ENCODE peak calls at places on chromosomes 13 and 19, in seven cellular contexts. One of them, this sample, is unnamed. For H3K9me3 and H3K36me3, the result is how much of the 10 kb centered on the place peaks cover.

GRCh38 chr19:47798904-47799266 is 5.5 kb downstream of the TPRX1 start:
- DNase-seq in left lung: no peak
- DNase-seq in astrocyte: no peak
- DNase-seq in mucosa of descending colon: no peak
- DNase-seq in thoracic aorta: no peak
- DNase-seq in aorta: no peak
- DNase-seq in GM23248: no peak
- DNase-seq in this sample: no peak

GRCh38 chr13:48400090-48400694 is 12.7 kb downstream of the LPAR6 start:
- DNase-seq in left lung: no peak
- DNase-seq in astrocyte: no peak
- DNase-seq in mucosa of descending colon: no peak
- DNase-seq in thoracic aorta: no peak
- DNase-seq in aorta: no peak
- DNase-seq in GM23248: peak
- DNase-seq in this sample: no peak

GRCh38 chr13:41389580-41389979 is 67.8 kb upstream of the RGCC start:
- DNase-seq in left lung: no peak
- DNase-seq in astrocyte: no peak
- DNase-seq in mucosa of descending colon: no peak
- DNase-seq in thoracic aorta: no peak
- DNase-seq in aorta: no peak
- DNase-seq in GM23248: no peak
- DNase-seq in this sample: no peak

GRCh38 chr19:41792513-41793413 is 3.6 kb upstream of the CEACAM3 start:
- DNase-seq in left lung: peak
- DNase-seq in astrocyte: peak
- DNase-seq in mucosa of descending colon: peak
- DNase-seq in thoracic aorta: no peak
- DNase-seq in aorta: peak
- DNase-seq in GM23248: peak
- DNase-seq in this sample: peak

GRCh38 chr19:9531933-9532332 is 6.5 kb downstream of the ZNF426 start:
- DNase-seq in left lung: no peak
- DNase-seq in astrocyte: no peak
- DNase-seq in mucosa of descending colon: no peak
- DNase-seq in thoracic aorta: no peak
- DNase-seq in aorta: no peak
- DNase-seq in GM23248: peak
- DNase-seq in this sample: peak

GRCh38 chr13:81540777-81541176 is 1199.9 kb upstream of the SPRY2 start:
- DNase-seq in left lung: no peak
- DNase-seq in astrocyte: no peak
- DNase-seq in mucosa of descending colon: no peak
- DNase-seq in thoracic aorta: no peak
- DNase-seq in aorta: no peak
- DNase-seq in GM23248: peak
- DNase-seq in this sample: no peak

GRCh38 chr19:44512326-44513298 is 12.3 kb upstream of the ZNF180 start:
- DNase-seq in left lung: no peak
- DNase-seq in astrocyte: peak
- DNase-seq in mucosa of descending colon: peak
- DNase-seq in thoracic aorta: no peak
- DNase-seq in aorta: no peak
- DNase-seq in GM23248: peak
- DNase-seq in this sample: peak

GRCh38 chr13:75705395-75705794 is 69.3 kb downstream of the LMO7 start:
- DNase-seq in left lung: no peak
- DNase-seq in astrocyte: peak
- DNase-seq in mucosa of descending colon: no peak
- DNase-seq in thoracic aorta: no peak
- DNase-seq in aorta: no peak
- DNase-seq in GM23248: peak
- DNase-seq in this sample: no peak

GRCh38 chr19:12527034-12527836 is 24.0 kb downstream of the ZNF564 start:
- DNase-seq in left lung: no peak
- DNase-seq in astrocyte: peak
- DNase-seq in mucosa of descending colon: no peak
- DNase-seq in thoracic aorta: no peak
- DNase-seq in aorta: no peak
- DNase-seq in GM23248: peak
- DNase-seq in this sample: no peak

GRCh38 chr13:97430296-97430695 is 3.7 kb upstream of the RAP2A start:
- DNase-seq in left lung: no peak
- DNase-seq in astrocyte: no peak
- DNase-seq in mucosa of descending colon: no peak
- DNase-seq in thoracic aorta: no peak
- DNase-seq in aorta: no peak
- DNase-seq in GM23248: no peak
- DNase-seq in this sample: no peak

GRCh38 chr13:98839826-98840769 is 87.6 kb upstream of the SLC15A1 start:
- DNase-seq in left lung: no peak
- DNase-seq in astrocyte: peak
- DNase-seq in mucosa of descending colon: peak
- DNase-seq in thoracic aorta: no peak
- DNase-seq in aorta: peak
- DNase-seq in GM23248: peak
- DNase-seq in this sample: peak
- H3K4me3 ChIP-seq in left lung: no peak
- H3K4me3 ChIP-seq in astrocyte: no peak
- H3K4me3 ChIP-seq in mucosa of descending colon: no peak
- H3K4me3 ChIP-seq in thoracic aorta: no peak
- H3K4me3 ChIP-seq in aorta: no peak
- H3K4me3 ChIP-seq in GM23248: no peak
- H3K4me3 ChIP-seq in this sample: no peak

DNA sequence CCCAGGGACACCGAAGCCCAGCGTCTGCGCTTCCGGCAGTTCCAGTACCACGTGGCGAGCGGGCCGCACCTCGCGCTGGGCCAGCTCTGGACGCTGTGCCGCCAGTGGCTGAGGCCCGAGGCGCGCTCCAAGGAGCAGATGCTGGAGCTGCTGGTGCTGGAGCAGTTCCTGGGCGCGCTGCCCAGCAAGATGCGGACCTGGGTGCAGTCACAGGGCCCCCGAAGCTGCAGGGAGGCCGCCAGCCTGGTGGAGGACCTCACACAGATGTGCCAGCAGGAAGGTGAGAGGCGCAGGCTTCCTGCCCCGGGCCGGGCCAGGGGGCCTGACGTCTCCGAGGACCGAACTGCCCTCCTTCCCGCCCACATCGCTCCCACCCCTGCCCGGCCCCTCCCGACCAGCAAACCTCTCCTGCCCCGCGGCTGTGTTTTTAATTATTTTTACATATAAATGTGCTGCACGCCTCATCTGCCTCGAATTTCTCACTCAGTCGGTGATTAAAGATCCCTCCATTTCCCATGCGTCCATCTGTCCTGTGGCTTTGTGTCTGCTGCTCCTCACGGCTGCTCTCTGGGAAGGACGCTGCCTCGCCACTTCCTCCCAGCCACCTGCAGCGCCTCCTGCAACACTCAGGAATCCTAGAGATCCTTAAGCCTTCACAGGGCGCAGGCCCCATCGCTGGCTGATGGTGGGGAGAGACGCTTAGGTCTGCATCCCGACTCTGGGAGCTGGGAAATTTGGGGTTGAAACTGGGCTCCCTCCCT is 4.3 kb downstream of the ZSCAN1 start:
- DNase-seq in left lung: no peak
- DNase-seq in astrocyte: no peak
- DNase-seq in mucosa of descending colon: no peak
- DNase-seq in thoracic aorta: no peak
- DNase-seq in aorta: no peak
- DNase-seq in GM23248: peak
- DNase-seq in this sample: no peak
- H3K9me3 ChIP-seq in left lung: under half
- H3K9me3 ChIP-seq in astrocyte: under half
- H3K9me3 ChIP-seq in mucosa of descending colon: half or more
- H3K9me3 ChIP-seq in thoracic aorta: under half
- H3K9me3 ChIP-seq in aorta: under half
- H3K9me3 ChIP-seq in GM23248: under half
- H3K9me3 ChIP-seq in this sample: under half

GRCh38 chr13:59829690-59830089 is 334.0 kb downstream of the DIAPH3 start:
- DNase-seq in left lung: no peak
- DNase-seq in astrocyte: no peak
- DNase-seq in mucosa of descending colon: no peak
- DNase-seq in thoracic aorta: no peak
- DNase-seq in aorta: no peak
- DNase-seq in GM23248: no peak
- DNase-seq in this sample: no peak

GRCh38 chr13:59834801-59835200 is 328.9 kb downstream of the DIAPH3 start:
- DNase-seq in left lung: no peak
- DNase-seq in astrocyte: peak
- DNase-seq in mucosa of descending colon: no peak
- DNase-seq in thoracic aorta: no peak
- DNase-seq in aorta: no peak
- DNase-seq in GM23248: peak
- DNase-seq in this sample: no peak

GRCh38 chr13:59837101-59837500 is 326.6 kb downstream of the DIAPH3 start:
- DNase-seq in left lung: no peak
- DNase-seq in astrocyte: no peak
- DNase-seq in mucosa of descending colon: peak
- DNase-seq in thoracic aorta: no peak
- DNase-seq in aorta: no peak
- DNase-seq in GM23248: no peak
- DNase-seq in this sample: no peak

GRCh38 chr13:59835569-59835968 is 328.2 kb downstream of the DIAPH3 start:
- DNase-seq in left lung: no peak
- DNase-seq in astrocyte: no peak
- DNase-seq in mucosa of descending colon: no peak
- DNase-seq in thoracic aorta: no peak
- DNase-seq in aorta: no peak
- DNase-seq in GM23248: no peak
- DNase-seq in this sample: no peak
- H3K36me3 ChIP-seq in left lung: under half
- H3K36me3 ChIP-seq in astrocyte: under half
- H3K36me3 ChIP-seq in mucosa of descending colon: under half
- H3K36me3 ChIP-seq in thoracic aorta: under half
- H3K36me3 ChIP-seq in aorta: under half
- H3K36me3 ChIP-seq in GM23248: under half
- H3K36me3 ChIP-seq in this sample: under half

DNA sequence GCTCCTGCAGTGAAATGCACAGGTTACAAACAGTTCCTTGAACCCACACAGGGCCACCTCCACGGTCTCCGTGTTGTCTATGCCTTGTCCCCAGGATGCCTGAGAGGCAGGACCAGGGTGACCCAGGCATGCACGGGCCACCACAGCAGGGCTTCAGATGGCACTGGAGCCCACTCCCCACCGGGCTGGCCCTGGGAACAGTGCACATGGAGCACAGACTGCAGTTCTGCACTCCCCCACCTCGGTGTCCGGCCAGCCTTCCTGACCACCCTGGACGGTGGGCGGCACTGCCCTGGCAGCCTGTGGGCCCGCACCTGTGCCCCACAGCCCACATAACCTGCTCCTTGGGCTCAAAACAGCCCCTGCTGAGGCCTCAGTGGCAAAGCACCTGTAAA is 14.3 kb upstream of the SLC35E1 start:
- DNase-seq in left lung: peak
- DNase-seq in astrocyte: no peak
- DNase-seq in mucosa of descending colon: no peak
- DNase-seq in thoracic aorta: no peak
- DNase-seq in aorta: no peak
- DNase-seq in GM23248: no peak
- DNase-seq in this sample: no peak
- H3K4me3 ChIP-seq in left lung: no peak
- H3K4me3 ChIP-seq in astrocyte: no peak
- H3K4me3 ChIP-seq in mucosa of descending colon: no peak
- H3K4me3 ChIP-seq in thoracic aorta: no peak
- H3K4me3 ChIP-seq in aorta: no peak
- H3K4me3 ChIP-seq in GM23248: no peak
- H3K4me3 ChIP-seq in this sample: no peak

GRCh38 chr19:46173886-46174475 is 25.9 kb downstream of the IGFL2 start:
- DNase-seq in left lung: no peak
- DNase-seq in astrocyte: no peak
- DNase-seq in mucosa of descending colon: no peak
- DNase-seq in thoracic aorta: no peak
- DNase-seq in aorta: no peak
- DNase-seq in GM23248: no peak
- DNase-seq in this sample: no peak
- H3K9me3 ChIP-seq in left lung: under half
- H3K9me3 ChIP-seq in astrocyte: under half
- H3K9me3 ChIP-seq in mucosa of descending colon: under half
- H3K9me3 ChIP-seq in thoracic aorta: under half
- H3K9me3 ChIP-seq in aorta: under half
- H3K9me3 ChIP-seq in GM23248: under half
- H3K9me3 ChIP-seq in this sample: under half

DNA sequence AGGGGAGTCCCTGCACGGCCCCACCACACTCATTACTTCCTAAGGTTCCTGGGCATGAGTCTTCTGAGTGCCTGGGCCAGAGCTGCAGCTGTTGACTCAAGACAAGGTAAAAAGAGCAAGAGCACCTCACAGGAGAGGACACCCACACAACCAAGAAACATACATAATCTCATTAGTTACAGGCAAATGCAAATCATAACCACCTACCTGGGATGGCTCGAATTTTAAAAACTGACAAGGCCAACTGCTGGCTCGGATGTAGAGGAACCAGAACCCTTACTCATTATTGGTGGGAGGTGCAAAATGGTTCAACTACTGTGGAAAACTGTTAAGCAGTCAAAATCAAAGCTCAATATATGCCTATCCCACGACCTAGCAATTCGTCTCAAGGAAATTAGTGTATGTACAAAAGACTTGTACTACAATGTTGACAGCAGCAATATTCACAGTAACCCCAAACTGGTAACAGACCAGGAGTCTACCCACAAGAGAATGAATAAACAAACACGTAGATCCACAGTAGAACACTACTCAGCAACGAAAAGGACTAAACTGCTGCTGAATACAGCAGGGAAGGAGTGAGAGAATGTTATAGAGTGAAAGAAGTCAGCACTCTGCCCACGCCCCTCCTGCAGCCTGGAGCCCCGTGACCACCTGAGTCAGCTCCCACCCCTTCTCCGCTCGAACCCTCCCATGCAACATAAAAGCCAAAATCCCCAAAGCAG is 15.8 kb downstream of the AKT2 start:
- DNase-seq in left lung: no peak
- DNase-seq in astrocyte: no peak
- DNase-seq in mucosa of descending colon: no peak
- DNase-seq in thoracic aorta: no peak
- DNase-seq in aorta: no peak
- DNase-seq in GM23248: no peak
- DNase-seq in this sample: no peak
- H3K36me3 ChIP-seq in left lung: under half
- H3K36me3 ChIP-seq in astrocyte: under half
- H3K36me3 ChIP-seq in mucosa of descending colon: under half
- H3K36me3 ChIP-seq in thoracic aorta: under half
- H3K36me3 ChIP-seq in aorta: under half
- H3K36me3 ChIP-seq in GM23248: under half
- H3K36me3 ChIP-seq in this sample: half or more

GRCh38 chr19:15298847-15299567 is 33.3 kb downstream of the BRD4 start:
- DNase-seq in left lung: no peak
- DNase-seq in astrocyte: no peak
- DNase-seq in mucosa of descending colon: no peak
- DNase-seq in thoracic aorta: no peak
- DNase-seq in aorta: no peak
- DNase-seq in GM23248: no peak
- DNase-seq in this sample: no peak
- H3K4me3 ChIP-seq in left lung: no peak
- H3K4me3 ChIP-seq in astrocyte: no peak
- H3K4me3 ChIP-seq in mucosa of descending colon: no peak
- H3K4me3 ChIP-seq in thoracic aorta: no peak
- H3K4me3 ChIP-seq in aorta: no peak
- H3K4me3 ChIP-seq in GM23248: no peak
- H3K4me3 ChIP-seq in this sample: no peak

This sample was measured in MG63.